ENCODE peak calls at places on chromosomes 4 and X, in seven cellular contexts. One of them, this sample, is unnamed.

GRCh38 chr4:123043793-123044425 is 121.5 kb upstream of the NUDT6 start:
- DNase-seq in B cell: no peak
- DNase-seq in HEK293T: no peak
- DNase-seq in stimulated activated CD4-positive, alpha-beta T cell treated with anti-CD3 and anti-CD28 coated beads, Interleukin-2, amount 100 ng/mL, for 48 hours: no peak
- DNase-seq in Calu3: no peak
- DNase-seq in iPS DF 6.9: no peak
- DNase-seq in activated CD4-positive, alpha-beta T cell treated with anti-CD3 and anti-CD28 coated beads, Interleukin-2, amount 10 ng/mL, durations not matched to agents 7 days and 5 days: no peak
- DNase-seq in this sample: no peak

GRCh38 chr4:54228563-54229501 is at the start of gene PDGFRA:
- DNase-seq in Calu3: no peak
- DNase-seq in HEK293T: no peak
- DNase-seq in iPS DF 6.9: no peak
- DNase-seq in activated CD4-positive, alpha-beta T cell treated with anti-CD3 and anti-CD28 coated beads, Interleukin-2, amount 10 ng/mL, durations not matched to agents 7 days and 5 days: no peak
- DNase-seq in stimulated activated CD4-positive, alpha-beta T cell treated with anti-CD3 and anti-CD28 coated beads, Interleukin-2, amount 100 ng/mL, for 48 hours: no peak
- DNase-seq in B cell: peak
- DNase-seq in this sample: no peak

GRCh38 chrX:73446831-73447230 is at the start of gene CDX4:
- DNase-seq in B cell: no peak
- DNase-seq in activated CD4-positive, alpha-beta T cell treated with anti-CD3 and anti-CD28 coated beads, Interleukin-2, amount 10 ng/mL, durations not matched to agents 7 days and 5 days: no peak
- DNase-seq in HEK293T: no peak
- DNase-seq in iPS DF 6.9: no peak
- DNase-seq in stimulated activated CD4-positive, alpha-beta T cell treated with anti-CD3 and anti-CD28 coated beads, Interleukin-2, amount 100 ng/mL, for 48 hours: no peak
- DNase-seq in Calu3: no peak
- DNase-seq in this sample: no peak

GRCh38 chr4:56197387-56197786 is 189.9 kb downstream of the AASDH start:
- DNase-seq in stimulated activated CD4-positive, alpha-beta T cell treated with anti-CD3 and anti-CD28 coated beads, Interleukin-2, amount 100 ng/mL, for 48 hours: no peak
- DNase-seq in HEK293T: no peak
- DNase-seq in Calu3: peak
- DNase-seq in iPS DF 6.9: no peak
- DNase-seq in B cell: no peak
- DNase-seq in activated CD4-positive, alpha-beta T cell treated with anti-CD3 and anti-CD28 coated beads, Interleukin-2, amount 10 ng/mL, durations not matched to agents 7 days and 5 days: no peak
- DNase-seq in this sample: no peak

GRCh38 chrX:128698528-128698927 is 646.3 kb upstream of the ACTRT1 start:
- DNase-seq in stimulated activated CD4-positive, alpha-beta T cell treated with anti-CD3 and anti-CD28 coated beads, Interleukin-2, amount 100 ng/mL, for 48 hours: no peak
- DNase-seq in iPS DF 6.9: no peak
- DNase-seq in activated CD4-positive, alpha-beta T cell treated with anti-CD3 and anti-CD28 coated beads, Interleukin-2, amount 10 ng/mL, durations not matched to agents 7 days and 5 days: no peak
- DNase-seq in B cell: no peak
- DNase-seq in Calu3: no peak
- DNase-seq in HEK293T: no peak
- DNase-seq in this sample: no peak

GRCh38 chr4:87120411-87121162 is 99.8 kb downstream of the KLHL8 start:
- DNase-seq in stimulated activated CD4-positive, alpha-beta T cell treated with anti-CD3 and anti-CD28 coated beads, Interleukin-2, amount 100 ng/mL, for 48 hours: no peak
- DNase-seq in B cell: no peak
- DNase-seq in activated CD4-positive, alpha-beta T cell treated with anti-CD3 and anti-CD28 coated beads, Interleukin-2, amount 10 ng/mL, durations not matched to agents 7 days and 5 days: no peak
- DNase-seq in HEK293T: no peak
- DNase-seq in iPS DF 6.9: no peak
- DNase-seq in Calu3: no peak
- DNase-seq in this sample: no peak

GRCh38 chr4:15655223-15656037 is at the start of gene FBXL5:
- DNase-seq in iPS DF 6.9: no peak
- DNase-seq in Calu3: peak
- DNase-seq in activated CD4-positive, alpha-beta T cell treated with anti-CD3 and anti-CD28 coated beads, Interleukin-2, amount 10 ng/mL, durations not matched to agents 7 days and 5 days: peak
- DNase-seq in B cell: peak
- DNase-seq in HEK293T: peak
- DNase-seq in stimulated activated CD4-positive, alpha-beta T cell treated with anti-CD3 and anti-CD28 coated beads, Interleukin-2, amount 100 ng/mL, for 48 hours: peak
- DNase-seq in this sample: peak

GRCh38 chrX:9627827-9628406 is 137.7 kb downstream of the GPR143 start:
- DNase-seq in HEK293T: no peak
- DNase-seq in B cell: no peak
- DNase-seq in activated CD4-positive, alpha-beta T cell treated with anti-CD3 and anti-CD28 coated beads, Interleukin-2, amount 10 ng/mL, durations not matched to agents 7 days and 5 days: no peak
- DNase-seq in iPS DF 6.9: no peak
- DNase-seq in Calu3: no peak
- DNase-seq in stimulated activated CD4-positive, alpha-beta T cell treated with anti-CD3 and anti-CD28 coated beads, Interleukin-2, amount 100 ng/mL, for 48 hours: no peak
- DNase-seq in this sample: no peak

GRCh38 chrX:12223650-12224049 is 85.4 kb downstream of the FRMPD4 start:
- DNase-seq in activated CD4-positive, alpha-beta T cell treated with anti-CD3 and anti-CD28 coated beads, Interleukin-2, amount 10 ng/mL, durations not matched to agents 7 days and 5 days: no peak
- DNase-seq in iPS DF 6.9: no peak
- DNase-seq in Calu3: no peak
- DNase-seq in B cell: no peak
- DNase-seq in HEK293T: no peak
- DNase-seq in stimulated activated CD4-positive, alpha-beta T cell treated with anti-CD3 and anti-CD28 coated beads, Interleukin-2, amount 100 ng/mL, for 48 hours: no peak
- DNase-seq in this sample: no peak

GRCh38 chr4:152304220-152304619 is 231.7 kb downstream of the FBXW7 start:
- DNase-seq in iPS DF 6.9: no peak
- DNase-seq in Calu3: no peak
- DNase-seq in activated CD4-positive, alpha-beta T cell treated with anti-CD3 and anti-CD28 coated beads, Interleukin-2, amount 10 ng/mL, durations not matched to agents 7 days and 5 days: no peak
- DNase-seq in stimulated activated CD4-positive, alpha-beta T cell treated with anti-CD3 and anti-CD28 coated beads, Interleukin-2, amount 100 ng/mL, for 48 hours: no peak
- DNase-seq in B cell: no peak
- DNase-seq in HEK293T: no peak
- DNase-seq in this sample: no peak

GRCh38 chrX:44246826-44247225 is 96.6 kb downstream of the EFHC2 start:
- DNase-seq in activated CD4-positive, alpha-beta T cell treated with anti-CD3 and anti-CD28 coated beads, Interleukin-2, amount 10 ng/mL, durations not matched to agents 7 days and 5 days: no peak
- DNase-seq in iPS DF 6.9: no peak
- DNase-seq in HEK293T: no peak
- DNase-seq in Calu3: no peak
- DNase-seq in B cell: no peak
- DNase-seq in stimulated activated CD4-positive, alpha-beta T cell treated with anti-CD3 and anti-CD28 coated beads, Interleukin-2, amount 100 ng/mL, for 48 hours: no peak
- DNase-seq in this sample: no peak

GRCh38 chr4:41887821-41888699 is 47.2 kb upstream of the TMEM33 start:
- DNase-seq in B cell: no peak
- DNase-seq in activated CD4-positive, alpha-beta T cell treated with anti-CD3 and anti-CD28 coated beads, Interleukin-2, amount 10 ng/mL, durations not matched to agents 7 days and 5 days: peak
- DNase-seq in iPS DF 6.9: no peak
- DNase-seq in stimulated activated CD4-positive, alpha-beta T cell treated with anti-CD3 and anti-CD28 coated beads, Interleukin-2, amount 100 ng/mL, for 48 hours: peak
- DNase-seq in Calu3: peak
- DNase-seq in HEK293T: peak
- DNase-seq in this sample: peak

GRCh38 chr4:120055795-120056194 is 10.9 kb downstream of the MAD2L1 start:
- DNase-seq in B cell: no peak
- DNase-seq in stimulated activated CD4-positive, alpha-beta T cell treated with anti-CD3 and anti-CD28 coated beads, Interleukin-2, amount 100 ng/mL, for 48 hours: no peak
- DNase-seq in iPS DF 6.9: no peak
- DNase-seq in HEK293T: no peak
- DNase-seq in activated CD4-positive, alpha-beta T cell treated with anti-CD3 and anti-CD28 coated beads, Interleukin-2, amount 10 ng/mL, durations not matched to agents 7 days and 5 days: no peak
- DNase-seq in Calu3: no peak
- DNase-seq in this sample: no peak

GRCh38 chrX:154487518-154488290 is 1.3 kb upstream of the UBL4A start:
- DNase-seq in B cell: no peak
- DNase-seq in iPS DF 6.9: no peak
- DNase-seq in activated CD4-positive, alpha-beta T cell treated with anti-CD3 and anti-CD28 coated beads, Interleukin-2, amount 10 ng/mL, durations not matched to agents 7 days and 5 days: no peak
- DNase-seq in Calu3: no peak
- DNase-seq in stimulated activated CD4-positive, alpha-beta T cell treated with anti-CD3 and anti-CD28 coated beads, Interleukin-2, amount 100 ng/mL, for 48 hours: no peak
- DNase-seq in HEK293T: no peak
- DNase-seq in this sample: no peak

GRCh38 chr4:36285784-36286480 is 4.5 kb downstream of the DTHD1 start:
- DNase-seq in B cell: no peak
- DNase-seq in HEK293T: no peak
- DNase-seq in stimulated activated CD4-positive, alpha-beta T cell treated with anti-CD3 and anti-CD28 coated beads, Interleukin-2, amount 100 ng/mL, for 48 hours: peak
- DNase-seq in Calu3: no peak
- DNase-seq in iPS DF 6.9: no peak
- DNase-seq in activated CD4-positive, alpha-beta T cell treated with anti-CD3 and anti-CD28 coated beads, Interleukin-2, amount 10 ng/mL, durations not matched to agents 7 days and 5 days: peak
- DNase-seq in this sample: peak

GRCh38 chr4:147830987-147831386 is 99.1 kb downstream of the ARHGAP10 start:
- DNase-seq in B cell: no peak
- DNase-seq in activated CD4-positive, alpha-beta T cell treated with anti-CD3 and anti-CD28 coated beads, Interleukin-2, amount 10 ng/mL, durations not matched to agents 7 days and 5 days: no peak
- DNase-seq in iPS DF 6.9: no peak
- DNase-seq in Calu3: no peak
- DNase-seq in stimulated activated CD4-positive, alpha-beta T cell treated with anti-CD3 and anti-CD28 coated beads, Interleukin-2, amount 100 ng/mL, for 48 hours: no peak
- DNase-seq in HEK293T: no peak
- DNase-seq in this sample: no peak

GRCh38 chr4:88158360-88159136 is at the start of gene ABCG2:
- DNase-seq in B cell: peak
- DNase-seq in Calu3: peak
- DNase-seq in HEK293T: peak
- DNase-seq in iPS DF 6.9: no peak
- DNase-seq in stimulated activated CD4-positive, alpha-beta T cell treated with anti-CD3 and anti-CD28 coated beads, Interleukin-2, amount 100 ng/mL, for 48 hours: peak
- DNase-seq in activated CD4-positive, alpha-beta T cell treated with anti-CD3 and anti-CD28 coated beads, Interleukin-2, amount 10 ng/mL, durations not matched to agents 7 days and 5 days: peak
- DNase-seq in this sample: peak

GRCh38 chr4:122583906-122584305 is 37.0 kb downstream of the IL21 start:
- DNase-seq in iPS DF 6.9: no peak
- DNase-seq in B cell: no peak
- DNase-seq in Calu3: no peak
- DNase-seq in activated CD4-positive, alpha-beta T cell treated with anti-CD3 and anti-CD28 coated beads, Interleukin-2, amount 10 ng/mL, durations not matched to agents 7 days and 5 days: no peak
- DNase-seq in HEK293T: peak
- DNase-seq in stimulated activated CD4-positive, alpha-beta T cell treated with anti-CD3 and anti-CD28 coated beads, Interleukin-2, amount 100 ng/mL, for 48 hours: no peak
- DNase-seq in this sample: no peak

GRCh38 chrX:97685753-97686152 is 802.0 kb downstream of the RPA4 start:
- DNase-seq in iPS DF 6.9: no peak
- DNase-seq in HEK293T: peak
- DNase-seq in Calu3: peak
- DNase-seq in B cell: no peak
- DNase-seq in stimulated activated CD4-positive, alpha-beta T cell treated with anti-CD3 and anti-CD28 coated beads, Interleukin-2, amount 100 ng/mL, for 48 hours: no peak
- DNase-seq in activated CD4-positive, alpha-beta T cell treated with anti-CD3 and anti-CD28 coated beads, Interleukin-2, amount 10 ng/mL, durations not matched to agents 7 days and 5 days: peak
- DNase-seq in this sample: no peak

GRCh38 chr4:156322592-156322991 is 368.9 kb upstream of the CTSO start:
- DNase-seq in iPS DF 6.9: no peak
- DNase-seq in HEK293T: no peak
- DNase-seq in Calu3: no peak
- DNase-seq in stimulated activated CD4-positive, alpha-beta T cell treated with anti-CD3 and anti-CD28 coated beads, Interleukin-2, amount 100 ng/mL, for 48 hours: no peak
- DNase-seq in B cell: no peak
- DNase-seq in activated CD4-positive, alpha-beta T cell treated with anti-CD3 and anti-CD28 coated beads, Interleukin-2, amount 10 ng/mL, durations not matched to agents 7 days and 5 days: no peak
- DNase-seq in this sample: no peak

GRCh38 chr4:173365359-173365996 is 5.3 kb upstream of the SAP30 start:
- DNase-seq in iPS DF 6.9: no peak
- DNase-seq in HEK293T: no peak
- DNase-seq in activated CD4-positive, alpha-beta T cell treated with anti-CD3 and anti-CD28 coated beads, Interleukin-2, amount 10 ng/mL, durations not matched to agents 7 days and 5 days: peak
- DNase-seq in B cell: no peak
- DNase-seq in stimulated activated CD4-positive, alpha-beta T cell treated with anti-CD3 and anti-CD28 coated beads, Interleukin-2, amount 100 ng/mL, for 48 hours: no peak
- DNase-seq in Calu3: no peak
- DNase-seq in this sample: no peak

GRCh38 chr4:48958582-48958981 is 27.5 kb upstream of the CWH43 start:
- DNase-seq in stimulated activated CD4-positive, alpha-beta T cell treated with anti-CD3 and anti-CD28 coated beads, Interleukin-2, amount 100 ng/mL, for 48 hours: no peak
- DNase-seq in iPS DF 6.9: no peak
- DNase-seq in Calu3: no peak
- DNase-seq in activated CD4-positive, alpha-beta T cell treated with anti-CD3 and anti-CD28 coated beads, Interleukin-2, amount 10 ng/mL, durations not matched to agents 7 days and 5 days: no peak
- DNase-seq in B cell: no peak
- DNase-seq in HEK293T: no peak
- DNase-seq in this sample: no peak

GRCh38 chrX:70498129-70498528 is 53.5 kb downstream of the DLG3 start:
- DNase-seq in Calu3: no peak
- DNase-seq in stimulated activated CD4-positive, alpha-beta T cell treated with anti-CD3 and anti-CD28 coated beads, Interleukin-2, amount 100 ng/mL, for 48 hours: no peak
- DNase-seq in iPS DF 6.9: no peak
- DNase-seq in B cell: no peak
- DNase-seq in activated CD4-positive, alpha-beta T cell treated with anti-CD3 and anti-CD28 coated beads, Interleukin-2, amount 10 ng/mL, durations not matched to agents 7 days and 5 days: no peak
- DNase-seq in HEK293T: no peak
- DNase-seq in this sample: no peak

GRCh38 chr4:98512918-98513317 is 145.5 kb downstream of the TSPAN5 start:
- DNase-seq in activated CD4-positive, alpha-beta T cell treated with anti-CD3 and anti-CD28 coated beads, Interleukin-2, amount 10 ng/mL, durations not matched to agents 7 days and 5 days: no peak
- DNase-seq in iPS DF 6.9: no peak
- DNase-seq in Calu3: no peak
- DNase-seq in HEK293T: no peak
- DNase-seq in stimulated activated CD4-positive, alpha-beta T cell treated with anti-CD3 and anti-CD28 coated beads, Interleukin-2, amount 100 ng/mL, for 48 hours: no peak
- DNase-seq in B cell: no peak
- DNase-seq in this sample: no peak

GRCh38 chr4:25861422-25861926 is 1.3 kb downstream of the SEL1L3 start:
- DNase-seq in iPS DF 6.9: no peak
- DNase-seq in activated CD4-positive, alpha-beta T cell treated with anti-CD3 and anti-CD28 coated beads, Interleukin-2, amount 10 ng/mL, durations not matched to agents 7 days and 5 days: peak
- DNase-seq in B cell: no peak
- DNase-seq in stimulated activated CD4-positive, alpha-beta T cell treated with anti-CD3 and anti-CD28 coated beads, Interleukin-2, amount 100 ng/mL, for 48 hours: no peak
- DNase-seq in HEK293T: no peak
- DNase-seq in Calu3: no peak
- DNase-seq in this sample: no peak